ENCODE peak calls at places on chromosomes 1 and 21, in four cellular contexts. Y is AG04450, W is bronchial epithelial cell, C is cardiac muscle cell. B is an unnamed sample.

GRCh38 chr1:209248649-209249279 is 334.8 kb upstream of the CAMK1G start:
- DNase-seq in C (peak), W (peak), Y (peak), B (no peak)

GRCh38 chr1:94951056-94951455 is 24.1 kb upstream of the CNN3 start:
- DNase-seq in Y (no peak), C (no peak), W (no peak), B (no peak)

GRCh38 chr1:62295921-62296451 is 23.2 kb downstream of the KANK4 start:
- DNase-seq in Y (no peak), W (peak), C (no peak), B (no peak)

GRCh38 chr21:34701726-34702125 is 32.9 kb downstream of the CLIC6 start:
- DNase-seq in W (no peak), C (no peak), Y (no peak), B (no peak)

GRCh38 chr1:187734427-187734826 is 905.7 kb downstream of the PLA2G4A start:
- DNase-seq in Y (no peak), W (no peak), C (no peak), B (no peak)

GRCh38 chr1:56908619-56909340 is 54.2 kb downstream of the C8A start:
- DNase-seq in W (no peak), C (no peak), Y (no peak), B (no peak)

GRCh38 chr1:55215194-55216021 is at the start of gene USP24:
- DNase-seq in C (peak), W (peak), Y (no peak), B (peak)

GRCh38 chr1:102790997-102791396 is 317.3 kb downstream of the COL11A1 start:
- DNase-seq in Y (no peak), C (no peak), W (no peak), B (no peak)

GRCh38 chr1:39154553-39155361 is 49.7 kb upstream of the MACF1 start:
- DNase-seq in W (peak), C (peak), Y (peak), B (no peak)

GRCh38 chr1:17393225-17393624 is 21.2 kb downstream of the PADI6 start:
- DNase-seq in C (no peak), Y (no peak), W (no peak), B (no peak)

GRCh38 chr1:181061891-181062777 is 26.4 kb upstream of the IER5 start:
- DNase-seq in W (no peak), C (no peak), Y (no peak), B (no peak)

GRCh38 chr1:5110508-5110907 is 456.1 kb downstream of the AJAP1 start:
- DNase-seq in Y (no peak), W (no peak), C (no peak), B (no peak)

GRCh38 chr1:63523738-63524137 is 413 bp downstream of the EFCAB7 start:
- DNase-seq in W (no peak), C (peak), Y (no peak), B (no peak)

GRCh38 chr1:67717876-67718275 is 32.9 kb downstream of the GADD45A start:
- DNase-seq in W (peak), Y (no peak), C (no peak), B (no peak)

GRCh38 chr1:115076384-115076906 is 12.9 kb downstream of the TSPAN2 start:
- DNase-seq in W (peak), C (no peak), Y (no peak), B (no peak)

GRCh38 chr1:38728176-38728908 is 131.2 kb downstream of the RRAGC start:
- DNase-seq in W (peak), Y (no peak), C (no peak), B (no peak)

GRCh38 chr1:223364685-223365382 is 858 bp upstream of the SUSD4 start:
- DNase-seq in C (peak), Y (no peak), W (peak), B (peak)

GRCh38 chr1:12409676-12410075 is 179.8 kb downstream of the VPS13D start:
- DNase-seq in W (no peak), C (no peak), Y (no peak), B (no peak)

GRCh38 chr1:94713472-94714141 is 106.5 kb upstream of the SLC44A3 start:
- DNase-seq in Y (peak), W (peak), C (peak), B (no peak)

GRCh38 chr1:10796029-10796944 is at the start of gene CASZ1:
- DNase-seq in W (peak), C (peak), Y (peak), B (peak)

GRCh38 chr1:88075813-88076212 is 608.3 kb upstream of the PKN2 start:
- DNase-seq in W (no peak), Y (no peak), C (no peak), B (no peak)

GRCh38 chr1:88080875-88081274 is 603.2 kb upstream of the PKN2 start:
- DNase-seq in W (no peak), C (no peak), Y (no peak), B (no peak)

GRCh38 chr1:88074661-88075060 is 609.4 kb upstream of the PKN2 start:
- DNase-seq in C (no peak), W (no peak), Y (no peak), B (no peak)

GRCh38 chr1:88079036-88079435 is 605.0 kb upstream of the PKN2 start:
- DNase-seq in Y (no peak), W (peak), C (peak), B (no peak)
- TF ChIP-seq CTCF in Y (peak), W (peak), C (peak), B (peak)

DNA sequence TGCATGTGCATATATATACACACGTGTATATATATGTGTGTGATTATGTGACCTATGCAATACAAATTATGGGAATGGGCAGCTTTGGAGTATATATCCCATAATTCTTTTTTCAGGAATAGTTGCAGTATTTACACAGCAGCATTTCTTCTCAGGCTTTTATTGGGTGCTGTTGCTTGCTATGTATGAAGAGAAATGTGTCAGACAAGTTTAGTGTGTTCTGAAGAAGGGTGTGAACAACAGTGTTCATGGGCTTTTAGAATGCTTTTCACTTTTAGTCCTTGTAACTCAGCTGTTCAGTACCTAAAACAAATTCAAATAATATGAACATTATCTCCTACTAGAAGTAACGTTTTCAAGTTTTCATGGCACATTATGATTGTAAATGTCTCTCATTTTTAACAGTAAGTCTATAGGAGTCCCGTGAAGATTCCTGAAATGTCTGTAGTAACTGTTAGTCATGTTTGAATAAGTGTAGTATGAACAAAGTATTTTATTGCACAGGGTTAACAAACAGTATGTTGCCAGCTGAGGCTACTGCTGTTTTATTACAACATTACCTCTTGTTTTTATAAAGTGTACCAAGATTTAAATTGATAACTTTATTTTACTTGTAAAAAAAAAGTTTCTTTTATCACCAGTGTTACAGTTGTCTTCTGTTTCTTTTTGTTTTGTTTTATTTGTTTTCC is 42.5 kb downstream of the TMED5 start:
- DNase-seq in C (no peak), Y (no peak), W (no peak), B (no peak)
- TF ChIP-seq CTCF in C (no peak), Y (no peak), W (no peak), B (no peak)

GRCh38 chr1:25566730-25567341 is 23.4 kb downstream of the LDLRAP1 start:
- DNase-seq in Y (peak), W (peak), C (peak), B (no peak)
- TF ChIP-seq CTCF in Y (peak), W (peak), C (no peak), B (peak)

DNA sequence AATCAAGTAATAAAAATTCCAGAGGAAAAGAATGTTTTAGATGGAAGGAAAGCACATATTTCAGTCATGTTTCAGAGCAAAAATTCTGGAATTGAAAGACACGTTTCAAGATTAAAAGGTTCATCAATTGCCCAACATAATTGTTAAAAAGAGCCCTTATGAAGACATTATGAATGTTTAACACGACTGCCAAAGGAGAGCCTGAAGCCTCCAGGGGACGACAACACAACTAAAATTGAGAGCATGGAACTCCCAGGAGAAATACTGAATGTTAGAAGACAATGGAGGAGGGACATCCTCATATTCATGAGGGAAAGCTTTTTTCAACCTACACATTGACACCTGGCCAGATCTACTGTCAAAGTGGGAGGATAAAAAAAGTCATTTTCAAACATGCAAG is 16.0 kb downstream of the OR2T11 start:
- DNase-seq in C (no peak), Y (no peak), W (peak), B (no peak)
- TF ChIP-seq CTCF in C (peak), Y (peak), W (peak), B (peak)

GRCh38 chr1:165073402-165074007 is 283.0 kb downstream of the LMX1A start:
- DNase-seq in C (peak), Y (peak), W (peak), B (no peak)
- TF ChIP-seq CTCF in C (peak), Y (peak), W (peak), B (peak)